ENCODE peak calls at places on chromosomes 16 and 17, in ten cellular contexts. C is right atrium auricular region, G is heart right ventricle, X is OCI-LY7, A is endothelial cell, T is AG09319, D is fibroblast of pulmonary artery, S is GM23338, Y is fibroblast of lung, L is pancreas. H is an unnamed sample.
A peak's percentile ranks its signal among the peaks of the same experiment; 100 is the strongest.

GRCh38 chr17:56085576-56086267 is 67.6 kb upstream of the ANKFN1 start:
- DNase-seq in G (no peak), Y (no peak), T (no peak), L (no peak), A (no peak), C (no peak), S (no peak), D (no peak), X (no peak), H (no peak)

GRCh38 chr17:61007980-61008379 is 330.3 kb downstream of the BCAS3 start:
- DNase-seq in Y (no peak), G (no peak), C (no peak), A (no peak), L (no peak), D (no peak), T (no peak), S (peak; percentile 13), X (no peak), H (no peak)

GRCh38 chr16:27223226-27223610 is 19.9 kb downstream of the KDM8 start:
- DNase-seq in G (no peak), Y (no peak), C (no peak), S (no peak), X (no peak), L (no peak), T (no peak), A (no peak), D (no peak), H (no peak)

GRCh38 chr16:17205279-17206139 is 265.3 kb downstream of the XYLT1 start:
- DNase-seq in C (no peak), L (peak; percentile 57), S (peak; percentile 74), Y (peak; percentile 57), A (no peak), T (peak; percentile 87), G (no peak), X (no peak), D (no peak), H (no peak)

GRCh38 chr17:41322264-41322902 is 6.9 kb upstream of the KRTAP17-1 start:
- DNase-seq in D (peak; percentile 70), A (no peak), T (peak; percentile 44), S (peak; percentile 67), X (peak; percentile 46), C (no peak), G (no peak), L (no peak), Y (peak; percentile 62), H (peak; percentile 61)

GRCh38 chr16:27703545-27703944 is 153.6 kb downstream of the KATNIP start:
- DNase-seq in Y (peak; percentile 25), T (no peak), D (peak; percentile 63), C (no peak), A (no peak), L (no peak), G (no peak), X (no peak), S (no peak), H (no peak)

GRCh38 chr17:235831-236640 is 54.6 kb upstream of the DOC2B start:
- DNase-seq in Y (no peak), A (no peak), D (no peak), G (no peak), X (no peak), C (no peak), L (no peak), S (no peak), T (no peak), H (no peak)

GRCh38 chr17:49580055-49580721 is 4.5 kb downstream of the NXPH3 start:
- DNase-seq in T (no peak), G (no peak), C (no peak), A (no peak), D (no peak), S (no peak), Y (no peak), X (no peak), L (no peak), H (no peak)

GRCh38 chr16:85171809-85172464 is 59.7 kb upstream of the CIBAR2 start:
- DNase-seq in Y (no peak), D (peak; percentile 25), G (no peak), C (no peak), X (no peak), T (no peak), L (no peak), A (no peak), S (no peak), H (no peak)

GRCh38 chr16:85171004-85171808 is 58.9 kb upstream of the CIBAR2 start:
- DNase-seq in A (no peak), X (no peak), S (no peak), G (no peak), Y (no peak), L (no peak), T (no peak), D (no peak), C (no peak), H (no peak)

GRCh38 chr16:85168732-85169256 is 56.5 kb upstream of the CIBAR2 start:
- DNase-seq in L (no peak), G (peak; percentile 75), S (peak; percentile 76), D (peak; percentile 59), A (no peak), Y (peak; percentile 63), C (peak; percentile 73), T (no peak), X (no peak), H (peak; percentile 40)

GRCh38 chr16:85169333-85170065 is 57.2 kb upstream of the CIBAR2 start:
- DNase-seq in C (no peak), A (no peak), G (no peak), L (no peak), Y (peak; percentile 62), X (no peak), D (peak; percentile 48), S (no peak), T (no peak), H (no peak)

DNA sequence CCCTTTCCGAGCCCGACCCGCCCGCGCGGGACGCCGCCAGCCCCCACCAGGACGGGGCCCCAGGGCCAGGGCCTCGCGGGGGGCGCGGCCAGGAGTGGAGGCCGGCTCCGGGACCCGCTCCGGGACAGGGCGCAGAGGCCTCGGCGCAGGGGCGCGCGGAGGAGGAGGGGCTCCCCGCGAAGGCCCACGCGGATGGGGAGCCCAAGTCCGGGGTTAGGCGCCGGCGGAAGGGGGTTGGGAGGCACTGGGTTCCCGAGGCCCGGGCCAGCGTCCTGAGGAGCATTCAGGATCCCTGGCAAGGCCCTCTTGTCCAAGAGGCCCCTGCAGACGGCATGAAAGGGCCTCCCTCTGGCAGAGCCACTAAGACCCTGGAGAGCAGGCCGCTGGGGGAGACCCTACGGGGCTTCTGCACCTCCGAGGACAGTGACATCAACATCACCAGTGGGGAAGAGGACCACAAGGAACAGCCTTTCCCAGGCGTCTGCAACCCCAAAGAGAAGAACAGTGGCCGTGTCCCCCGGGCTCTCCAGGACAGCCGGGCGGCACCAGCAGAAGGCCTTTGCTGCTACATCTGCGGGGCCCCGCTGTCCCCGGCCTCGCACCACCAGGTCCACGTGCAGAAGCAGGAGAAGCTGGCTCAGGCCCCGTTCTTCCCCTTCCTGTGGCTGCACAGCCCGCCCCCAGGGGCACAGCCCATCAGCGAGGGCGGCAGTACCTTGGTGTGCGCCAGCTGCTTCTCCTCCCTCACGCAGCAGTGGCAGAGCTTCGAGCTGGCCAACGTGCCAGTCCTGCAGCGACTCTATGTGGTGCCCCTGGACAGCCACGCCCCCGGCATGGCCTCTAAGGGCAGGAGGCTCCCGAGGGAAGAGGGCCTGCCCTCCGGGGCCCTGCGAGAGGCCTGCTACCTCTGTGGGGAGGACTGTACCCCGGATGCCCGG is 58.1 kb upstream of the CIBAR2 start:
- DNase-seq in X (no peak), Y (no peak), D (no peak), T (no peak), A (no peak), S (no peak), C (no peak), L (no peak), G (no peak), H (no peak)
- TF ChIP-seq CTCF in X (no peak), Y (no peak), D (no peak), T (no peak), A (no peak), S (no peak), C (no peak), L (no peak), G (no peak), H (no peak)

GRCh38 chr16:24573141-24573540 is 33.8 kb downstream of the RBBP6 start:
- DNase-seq in D (no peak), C (no peak), L (no peak), G (no peak), X (no peak), A (no peak), Y (no peak), S (no peak), T (no peak), H (no peak)

GRCh38 chr16:24562811-24563210 is 23.4 kb downstream of the RBBP6 start:
- DNase-seq in A (no peak), D (no peak), X (no peak), T (no peak), G (no peak), S (no peak), L (no peak), C (no peak), Y (no peak), H (no peak)

GRCh38 chr16:24572069-24572468 is 32.7 kb downstream of the RBBP6 start:
- DNase-seq in S (no peak), X (no peak), L (no peak), Y (no peak), C (no peak), A (no peak), T (no peak), D (no peak), G (no peak), H (no peak)

DNA sequence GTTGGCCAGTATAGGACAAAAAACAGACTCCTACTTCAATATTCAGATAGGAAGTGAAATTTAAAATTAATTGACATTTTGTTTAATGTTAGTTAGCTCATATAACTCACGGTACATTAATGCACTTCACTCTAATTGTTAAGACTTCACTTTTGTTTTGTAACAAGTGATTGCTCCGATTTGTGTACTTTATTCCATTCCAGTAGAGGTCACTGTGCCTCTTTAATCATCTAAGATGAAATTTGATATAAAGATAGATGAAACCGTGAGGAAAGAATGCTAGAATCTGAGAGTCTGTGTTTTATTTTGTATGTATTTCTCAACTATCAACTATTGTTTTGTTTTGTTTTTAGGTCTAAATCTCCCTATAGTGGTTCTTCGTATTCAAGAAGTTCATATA is 29.0 kb downstream of the RBBP6 start:
- DNase-seq in A (no peak), S (no peak), D (peak; percentile 48), T (no peak), L (no peak), G (no peak), X (no peak), Y (peak; percentile 23), C (no peak), H (peak; percentile 26)
- TF ChIP-seq CTCF in A (peak; percentile 15), S (peak; percentile 30), D (peak; percentile 30), T (peak; percentile 43), L (no peak), G (peak; percentile 33), X (peak; percentile 67), Y (no peak), C (peak; percentile 40), H (peak; percentile 20)

DNA sequence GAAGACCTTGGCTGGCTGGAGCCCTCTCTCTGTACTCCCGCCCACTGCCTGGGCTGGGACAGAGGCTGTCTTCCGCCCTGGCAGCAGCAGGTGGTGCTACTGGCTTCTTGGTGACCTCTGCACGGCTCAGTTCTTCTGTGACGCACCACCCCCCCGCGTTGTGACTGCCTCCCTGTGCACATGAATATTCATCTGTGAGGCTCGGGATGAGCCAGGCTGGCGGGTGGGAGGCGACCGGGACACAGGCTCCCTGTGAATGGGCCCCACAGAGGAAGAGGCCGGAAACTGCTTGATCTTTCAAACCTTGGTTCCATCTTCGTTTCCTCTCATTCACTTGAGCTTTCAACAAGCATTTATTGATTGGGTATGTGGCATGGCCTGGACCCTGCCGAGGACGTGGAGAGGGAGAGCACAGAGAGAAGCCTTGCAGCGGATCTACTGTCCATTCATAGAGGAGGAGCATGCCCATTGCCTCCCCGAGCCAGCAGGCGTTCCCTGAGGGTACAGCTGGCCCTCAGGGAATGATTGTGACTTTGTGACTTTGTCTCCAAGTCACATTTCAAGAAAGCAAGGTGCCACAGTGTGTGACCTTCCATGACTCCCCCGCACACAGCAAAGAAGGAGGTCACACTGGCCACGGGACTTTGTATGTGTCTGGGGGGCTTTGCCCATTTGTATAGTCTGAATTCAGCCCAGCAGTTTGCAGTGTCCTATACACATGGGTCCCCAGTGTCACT is 45.0 kb downstream of the B9D1 start:
- DNase-seq in L (no peak), S (peak; percentile 93), D (peak; percentile 87), C (peak; percentile 88), G (peak; percentile 78), Y (peak; percentile 91), T (peak; percentile 11), X (peak; percentile 91), A (peak; percentile 52), H (no peak)
- TF ChIP-seq CTCF in L (no peak), S (no peak), D (peak; percentile 35), C (peak; percentile 62), G (peak; percentile 69), Y (peak; percentile 2), T (peak; percentile 8), X (peak; percentile 75), A (no peak), H (no peak)

DNA sequence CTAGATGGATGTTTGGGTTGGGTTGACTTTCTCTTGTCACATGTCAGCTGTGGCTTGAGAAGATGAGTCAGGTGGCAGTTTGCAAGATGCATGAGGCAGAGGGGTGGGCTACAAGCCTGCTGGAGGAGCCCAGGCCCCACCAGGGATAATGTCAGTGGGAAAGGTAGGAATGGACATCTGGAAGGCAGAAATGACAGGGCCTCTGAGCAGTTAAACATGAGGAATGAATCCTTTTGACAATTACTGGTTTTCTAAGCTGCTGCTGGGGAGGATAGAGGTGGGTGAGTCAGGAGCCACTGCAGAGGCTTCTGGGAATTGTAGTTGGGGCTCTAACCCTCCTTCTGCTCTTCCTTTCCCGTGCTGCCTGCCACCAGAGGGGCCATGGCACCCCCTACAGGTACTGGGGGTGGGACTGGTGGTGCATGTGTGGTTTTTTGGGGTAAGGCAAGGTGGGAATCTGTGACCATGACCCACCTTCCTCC is 15.7 kb downstream of the SLC52A1 start:
- DNase-seq in X (peak; percentile 76), G (no peak), A (no peak), C (no peak), Y (no peak), T (no peak), D (no peak), L (no peak), S (peak; percentile 42), H (peak; percentile 13)
- TF ChIP-seq CTCF in X (peak; percentile 85), G (no peak), A (no peak), C (no peak), Y (no peak), T (no peak), D (no peak), L (no peak), S (peak; percentile 25), H (no peak)

H was measured in MCF 10A.